ENCODE peak calls at places on chromosomes 5 and 9, in seven cellular contexts. One of them, this sample, is unnamed.
A peak's percentile ranks its signal among the peaks of the same experiment; 100 is the strongest.

GRCh38 chr9:69218166-69218565 is 44.1 kb downstream of the TJP2 start:
- DNase-seq in uterus: no peak
- DNase-seq in suprapubic skin: no peak
- DNase-seq in K562: no peak
- DNase-seq in endothelial cell of umbilical vein: no peak
- DNase-seq in lower leg skin: no peak
- DNase-seq in GM12892: no peak
- DNase-seq in this sample: no peak

GRCh38 chr5:115126303-115126702 is 43.4 kb downstream of the TRIM36 start:
- DNase-seq in K562: no peak
- DNase-seq in uterus: no peak
- DNase-seq in lower leg skin: no peak
- DNase-seq in suprapubic skin: no peak
- DNase-seq in endothelial cell of umbilical vein: no peak
- DNase-seq in GM12892: no peak
- DNase-seq in this sample: no peak

GRCh38 chr9:82593436-82593835 is 469.5 kb downstream of the RASEF start:
- DNase-seq in lower leg skin: no peak
- DNase-seq in K562: no peak
- DNase-seq in suprapubic skin: no peak
- DNase-seq in uterus: no peak
- DNase-seq in endothelial cell of umbilical vein: no peak
- DNase-seq in GM12892: no peak
- DNase-seq in this sample: no peak

GRCh38 chr5:6578676-6579343 is 54.0 kb downstream of the NSUN2 start:
- DNase-seq in lower leg skin: no peak
- DNase-seq in endothelial cell of umbilical vein: no peak
- DNase-seq in uterus: no peak
- DNase-seq in suprapubic skin: peak; percentile 56
- DNase-seq in GM12892: no peak
- DNase-seq in K562: no peak
- DNase-seq in this sample: no peak

GRCh38 chr5:141841376-141841775 is 36.8 kb downstream of the PCDH1 start:
- DNase-seq in GM12892: no peak
- DNase-seq in K562: no peak
- DNase-seq in endothelial cell of umbilical vein: peak; percentile 49
- DNase-seq in uterus: no peak
- DNase-seq in suprapubic skin: no peak
- DNase-seq in lower leg skin: no peak
- DNase-seq in this sample: no peak

GRCh38 chr9:79346350-79347020 is 225.3 kb upstream of the TLE4 start:
- DNase-seq in uterus: no peak
- DNase-seq in GM12892: no peak
- DNase-seq in suprapubic skin: no peak
- DNase-seq in lower leg skin: no peak
- DNase-seq in K562: no peak
- DNase-seq in endothelial cell of umbilical vein: no peak
- DNase-seq in this sample: no peak

GRCh38 chr5:175436403-175436802 is 7.6 kb downstream of the DRD1 start:
- DNase-seq in suprapubic skin: no peak
- DNase-seq in lower leg skin: no peak
- DNase-seq in GM12892: no peak
- DNase-seq in endothelial cell of umbilical vein: no peak
- DNase-seq in uterus: no peak
- DNase-seq in K562: no peak
- DNase-seq in this sample: no peak

GRCh38 chr5:139635606-139636206 is 12.4 kb upstream of the CXXC5 start:
- DNase-seq in uterus: peak; percentile 71
- DNase-seq in GM12892: no peak
- DNase-seq in suprapubic skin: peak; percentile 90
- DNase-seq in lower leg skin: peak; percentile 94
- DNase-seq in K562: peak; percentile 75
- DNase-seq in endothelial cell of umbilical vein: peak; percentile 64
- DNase-seq in this sample: peak; percentile 78

GRCh38 chr9:111427186-111427585 is 57.0 kb downstream of the ECPAS start:
- DNase-seq in GM12892: no peak
- DNase-seq in K562: no peak
- DNase-seq in lower leg skin: no peak
- DNase-seq in suprapubic skin: no peak
- DNase-seq in endothelial cell of umbilical vein: peak; percentile 6
- DNase-seq in uterus: no peak
- DNase-seq in this sample: peak; percentile 35

GRCh38 chr5:65068410-65068809 is 299.7 kb downstream of the CWC27 start:
- DNase-seq in suprapubic skin: no peak
- DNase-seq in GM12892: no peak
- DNase-seq in lower leg skin: no peak
- DNase-seq in K562: no peak
- DNase-seq in uterus: no peak
- DNase-seq in endothelial cell of umbilical vein: no peak
- DNase-seq in this sample: no peak

GRCh38 chr9:122092611-122093506 is at the start of gene TTLL11:
- DNase-seq in K562: peak; percentile 95
- DNase-seq in endothelial cell of umbilical vein: peak; percentile 93
- DNase-seq in uterus: peak; percentile 95
- DNase-seq in GM12892: peak; percentile 91
- DNase-seq in suprapubic skin: peak; percentile 99
- DNase-seq in lower leg skin: peak; percentile 99
- DNase-seq in this sample: peak; percentile 93
- TF ChIP-seq POLR2A in K562: no peak
- TF ChIP-seq POLR2A in endothelial cell of umbilical vein: peak; percentile 56
- TF ChIP-seq POLR2A in uterus: peak; percentile 26
- TF ChIP-seq POLR2A in GM12892: peak; percentile 55
- TF ChIP-seq POLR2A in suprapubic skin: no peak
- TF ChIP-seq POLR2A in lower leg skin: no peak
- TF ChIP-seq POLR2A in this sample: no peak

GRCh38 chr5:74684900-74685851 is at the start of gene HEXB:
- DNase-seq in uterus: peak; percentile 88
- DNase-seq in lower leg skin: peak; percentile 98
- DNase-seq in endothelial cell of umbilical vein: peak; percentile 84
- DNase-seq in suprapubic skin: peak; percentile 95
- DNase-seq in K562: peak; percentile 91
- DNase-seq in GM12892: peak; percentile 62
- DNase-seq in this sample: peak; percentile 84
- TF ChIP-seq POLR2A in uterus: peak; percentile 82
- TF ChIP-seq POLR2A in lower leg skin: peak; percentile 32
- TF ChIP-seq POLR2A in endothelial cell of umbilical vein: peak; percentile 97
- TF ChIP-seq POLR2A in suprapubic skin: peak; percentile 74
- TF ChIP-seq POLR2A in K562: peak; percentile 95
- TF ChIP-seq POLR2A in GM12892: peak; percentile 75
- TF ChIP-seq POLR2A in this sample: peak; percentile 63

GRCh38 chr9:119803679-119804078 is 434.4 kb upstream of the BRINP1 start:
- DNase-seq in uterus: no peak
- DNase-seq in suprapubic skin: no peak
- DNase-seq in GM12892: no peak
- DNase-seq in endothelial cell of umbilical vein: no peak
- DNase-seq in lower leg skin: no peak
- DNase-seq in K562: no peak
- DNase-seq in this sample: no peak

GRCh38 chr9:119801311-119801710 is 432.1 kb upstream of the BRINP1 start:
- DNase-seq in GM12892: no peak
- DNase-seq in K562: no peak
- DNase-seq in endothelial cell of umbilical vein: no peak
- DNase-seq in suprapubic skin: no peak
- DNase-seq in lower leg skin: no peak
- DNase-seq in uterus: no peak
- DNase-seq in this sample: no peak

GRCh38 chr9:119802115-119802514 is 432.9 kb upstream of the BRINP1 start:
- DNase-seq in suprapubic skin: no peak
- DNase-seq in lower leg skin: no peak
- DNase-seq in uterus: no peak
- DNase-seq in GM12892: no peak
- DNase-seq in endothelial cell of umbilical vein: no peak
- DNase-seq in K562: no peak
- DNase-seq in this sample: no peak

GRCh38 chr9:119802621-119803020 is 433.4 kb upstream of the BRINP1 start:
- DNase-seq in uterus: no peak
- DNase-seq in GM12892: no peak
- DNase-seq in suprapubic skin: peak; percentile 78
- DNase-seq in K562: no peak
- DNase-seq in lower leg skin: peak; percentile 90
- DNase-seq in endothelial cell of umbilical vein: no peak
- DNase-seq in this sample: no peak
- TF ChIP-seq POLR2A in uterus: no peak
- TF ChIP-seq POLR2A in GM12892: no peak
- TF ChIP-seq POLR2A in suprapubic skin: no peak
- TF ChIP-seq POLR2A in K562: no peak
- TF ChIP-seq POLR2A in lower leg skin: no peak
- TF ChIP-seq POLR2A in endothelial cell of umbilical vein: no peak
- TF ChIP-seq POLR2A in this sample: no peak

DNA sequence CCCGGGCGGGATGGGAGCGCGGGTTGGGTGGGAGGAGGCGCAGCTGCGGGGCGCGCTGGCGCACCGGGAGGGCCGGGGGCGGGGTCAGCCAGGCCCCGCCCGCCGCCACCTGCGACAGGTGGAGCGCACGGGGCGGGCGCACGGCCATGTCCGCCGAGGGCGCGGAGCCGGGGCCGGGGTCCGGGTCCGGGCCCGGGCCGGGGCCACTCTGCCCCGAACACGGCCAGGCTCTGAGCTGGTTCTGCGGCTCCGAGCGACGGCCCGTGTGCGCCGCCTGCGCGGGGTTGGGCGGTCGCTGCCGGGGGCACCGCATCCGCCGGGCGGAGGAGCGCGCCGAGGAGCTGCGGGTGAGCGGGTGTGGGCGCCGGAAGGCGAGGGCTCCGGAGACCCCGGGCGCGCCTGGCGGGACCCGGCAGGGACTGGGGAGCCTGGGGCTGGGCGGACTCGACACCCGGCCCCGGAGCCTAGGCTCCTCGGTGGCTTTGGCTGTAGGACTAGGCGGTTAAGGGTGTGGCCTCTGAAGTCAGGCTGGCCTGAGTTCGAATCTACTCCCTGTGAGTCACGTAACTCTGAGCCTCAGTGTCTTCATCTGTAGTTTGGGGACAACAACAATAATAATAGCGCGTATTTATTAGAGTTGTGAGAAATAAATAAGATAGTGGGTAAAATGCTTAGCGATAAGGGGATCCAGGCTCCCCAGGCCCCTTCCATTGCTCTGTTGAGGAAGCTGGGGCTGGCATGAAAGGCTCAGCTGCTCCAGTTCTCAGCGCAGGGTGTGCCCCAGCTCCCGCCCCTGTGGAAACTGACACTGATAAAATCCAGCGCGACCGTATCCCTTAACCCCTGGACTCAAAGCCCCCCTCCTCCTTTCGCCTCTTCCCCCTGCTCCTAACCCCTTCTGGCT is at the start of gene BSPRY:
- DNase-seq in GM12892: peak; percentile 46
- DNase-seq in uterus: no peak
- DNase-seq in suprapubic skin: no peak
- DNase-seq in endothelial cell of umbilical vein: no peak
- DNase-seq in K562: peak; percentile 55
- DNase-seq in lower leg skin: no peak
- DNase-seq in this sample: peak; percentile 40
- TF ChIP-seq POLR2A in GM12892: no peak
- TF ChIP-seq POLR2A in uterus: no peak
- TF ChIP-seq POLR2A in suprapubic skin: no peak
- TF ChIP-seq POLR2A in endothelial cell of umbilical vein: no peak
- TF ChIP-seq POLR2A in K562: no peak
- TF ChIP-seq POLR2A in lower leg skin: no peak
- TF ChIP-seq POLR2A in this sample: no peak

GRCh38 chr9:35698231-35698630 is 8.5 kb upstream of the TPM2 start:
- DNase-seq in GM12892: no peak
- DNase-seq in suprapubic skin: no peak
- DNase-seq in K562: no peak
- DNase-seq in lower leg skin: no peak
- DNase-seq in uterus: no peak
- DNase-seq in endothelial cell of umbilical vein: no peak
- DNase-seq in this sample: no peak
- TF ChIP-seq POLR2A in GM12892: no peak
- TF ChIP-seq POLR2A in suprapubic skin: no peak
- TF ChIP-seq POLR2A in K562: no peak
- TF ChIP-seq POLR2A in lower leg skin: no peak
- TF ChIP-seq POLR2A in uterus: no peak
- TF ChIP-seq POLR2A in endothelial cell of umbilical vein: no peak
- TF ChIP-seq POLR2A in this sample: no peak

This sample was measured in NB4.